ENCODE peak calls at places on chromosomes 3 and 15, in nine cellular contexts. S is vagina, X is tibial nerve, W is HepG2, K is Peyer's patch, C is right lobe of liver, Y is uterus, D is stomach, T is A549. B is an unnamed sample.

GRCh38 chr3:126358038-126358815 is 1.0 kb upstream of the KLF15 start:
- DNase-seq in S (no peak), X (peak; percentile 17), W (no peak), K (peak; percentile 30), C (peak; percentile 88), Y (no peak), D (no peak), T (no peak), B (no peak)

GRCh38 chr3:111252795-111253194 is 181.2 kb downstream of the NECTIN3 start:
- DNase-seq in S (no peak), X (no peak), W (no peak), K (no peak), C (no peak), Y (no peak), D (no peak), T (no peak), B (no peak)

GRCh38 chr15:40379853-40380252 is 2.7 kb upstream of the KNSTRN start:
- DNase-seq in S (no peak), X (peak; percentile 35), W (peak; percentile 41), K (no peak), C (peak; percentile 82), Y (no peak), D (peak; percentile 62), T (peak; percentile 55), B (peak; percentile 64)

GRCh38 chr3:98343647-98344507 is 9.8 kb upstream of the OR5K4 start:
- DNase-seq in S (no peak), X (no peak), W (peak; percentile 62), K (no peak), C (no peak), Y (no peak), D (no peak), T (peak; percentile 24), B (no peak)

GRCh38 chr3:100825574-100825973 is 116.3 kb downstream of the TFG start:
- DNase-seq in S (no peak), X (no peak), W (no peak), K (no peak), C (no peak), Y (no peak), D (no peak), T (no peak), B (no peak)

GRCh38 chr3:171284308-171285075 is 175.7 kb downstream of the TNIK start:
- DNase-seq in S (no peak), X (peak; percentile 17), W (no peak), K (no peak), C (no peak), Y (peak; percentile 39), D (no peak), T (peak; percentile 43), B (no peak)

GRCh38 chr3:159919873-159920272 is 68.8 kb upstream of the IL12A start:
- DNase-seq in S (no peak), X (no peak), W (no peak), K (no peak), C (no peak), Y (no peak), D (no peak), T (no peak), B (no peak)

GRCh38 chr3:5754602-5755001 is 567.1 kb downstream of the EDEM1 start:
- DNase-seq in S (no peak), X (no peak), W (no peak), K (no peak), C (no peak), Y (no peak), D (no peak), T (no peak), B (no peak)

GRCh38 chr3:184485256-184485655 is 76.3 kb upstream of the EPHB3 start:
- DNase-seq in S (no peak), X (no peak), W (no peak), K (no peak), C (no peak), Y (no peak), D (no peak), T (no peak), B (no peak)

GRCh38 chr3:174951023-174951422 is 91.9 kb downstream of the NAALADL2 start:
- DNase-seq in S (no peak), X (no peak), W (no peak), K (no peak), C (no peak), Y (no peak), D (no peak), T (no peak), B (no peak)

GRCh38 chr3:101635345-101635744 is 41.6 kb downstream of the ZBTB11 start:
- DNase-seq in S (no peak), X (no peak), W (no peak), K (no peak), C (no peak), Y (no peak), D (no peak), T (no peak), B (no peak)

GRCh38 chr3:128054363-128054762 is 2.1 kb downstream of the SEC61A1 start:
- DNase-seq in S (no peak), X (no peak), W (no peak), K (no peak), C (no peak), Y (no peak), D (no peak), T (no peak), B (no peak)

GRCh38 chr3:53570709-53571108 is 76.3 kb downstream of the CACNA1D start:
- DNase-seq in S (no peak), X (no peak), W (no peak), K (no peak), C (no peak), Y (no peak), D (peak; percentile 53), T (peak; percentile 4), B (no peak)

GRCh38 chr3:189563841-189564563 is 67.2 kb upstream of the TP63 start:
- DNase-seq in S (no peak), X (no peak), W (no peak), K (no peak), C (no peak), Y (no peak), D (no peak), T (no peak), B (no peak)

GRCh38 chr3:49387721-49388120 is 24.1 kb downstream of the RHOA start:
- DNase-seq in S (no peak), X (no peak), W (no peak), K (no peak), C (no peak), Y (no peak), D (no peak), T (no peak), B (no peak)

GRCh38 chr3:195102609-195103467 is 168.1 kb downstream of the XXYLT1 start:
- DNase-seq in S (no peak), X (no peak), W (no peak), K (peak; percentile 62), C (no peak), Y (peak; percentile 47), D (no peak), T (peak; percentile 50), B (no peak)

DNA sequence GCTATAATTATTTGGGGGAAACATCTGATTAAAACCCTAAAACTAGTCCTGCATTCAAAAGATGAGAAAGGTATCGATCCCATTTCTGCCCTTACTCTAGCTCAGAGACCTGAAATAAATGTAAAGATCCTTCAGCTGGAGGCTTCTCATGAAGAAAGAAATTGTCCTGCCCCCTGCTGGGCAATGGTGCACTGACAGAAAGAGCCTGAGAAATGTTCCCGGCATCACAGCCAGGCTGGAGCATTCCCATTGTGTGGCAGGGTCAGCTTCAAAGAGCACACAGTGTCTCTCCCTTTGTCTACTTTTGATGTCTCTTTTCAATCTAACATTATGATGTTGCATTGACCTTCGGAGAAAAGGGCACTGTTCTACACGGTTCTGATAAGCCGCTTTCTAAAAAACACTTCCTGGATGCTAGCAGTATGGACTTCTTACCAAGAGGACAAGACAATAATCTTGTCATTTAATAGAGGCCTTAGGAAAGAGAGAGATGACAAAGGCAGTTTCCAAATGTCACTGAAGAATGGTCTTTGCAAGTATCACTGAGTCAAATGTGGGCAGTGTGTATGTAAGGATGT is 287.5 kb downstream of the MAGI1 start:
- DNase-seq in S (no peak), X (peak; percentile 14), W (peak; percentile 47), K (peak; percentile 65), C (peak; percentile 53), Y (no peak), D (peak; percentile 40), T (peak; percentile 10), B (no peak)
- TF ChIP-seq POLR2A in S (no peak), X (no peak), W (no peak), K (no peak), C (no peak), Y (no peak), D (no peak), T (no peak), B (no peak)

DNA sequence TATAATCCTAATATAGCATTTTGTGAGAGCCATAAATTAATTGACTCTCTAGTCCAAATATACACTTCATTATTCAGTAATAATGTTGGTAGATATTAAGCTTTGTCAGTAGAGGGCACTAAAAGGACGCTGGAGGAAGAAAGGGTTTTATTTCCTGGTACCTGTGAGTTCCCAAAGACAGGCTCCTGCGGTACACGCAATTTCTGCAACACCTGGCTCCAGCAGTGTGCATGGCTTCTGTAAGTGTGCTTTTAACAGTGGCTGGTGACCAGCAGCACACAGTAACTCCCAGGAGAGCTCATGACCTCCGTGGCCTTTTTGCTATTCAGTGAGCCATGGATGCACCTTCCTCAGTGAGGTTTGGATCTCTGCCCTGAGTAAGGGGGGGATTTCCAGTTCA is 338.3 kb upstream of the ZNF385D start:
- DNase-seq in S (no peak), X (no peak), W (peak; percentile 23), K (no peak), C (peak; percentile 75), Y (no peak), D (no peak), T (peak; percentile 6), B (no peak)
- TF ChIP-seq CTCF in S (no peak), X (no peak), W (peak; percentile 67), K (peak; percentile 54), C (peak; percentile 61), Y (no peak), D (no peak), T (peak; percentile 43), B (no peak)

GRCh38 chr15:48031973-48032372 is 88.8 kb upstream of the SLC24A5 start:
- DNase-seq in S (no peak), X (no peak), W (no peak), K (no peak), C (no peak), Y (no peak), D (no peak), T (no peak), B (no peak)
- H3K4me3 ChIP-seq in S (no peak overlapping the region), X (no peak overlapping the region), W (no peak overlapping the region), K (no peak overlapping the region), C (no peak overlapping the region), Y (no peak overlapping the region), D (no peak overlapping the region), T (no peak overlapping the region), B (no peak overlapping the region)

DNA sequence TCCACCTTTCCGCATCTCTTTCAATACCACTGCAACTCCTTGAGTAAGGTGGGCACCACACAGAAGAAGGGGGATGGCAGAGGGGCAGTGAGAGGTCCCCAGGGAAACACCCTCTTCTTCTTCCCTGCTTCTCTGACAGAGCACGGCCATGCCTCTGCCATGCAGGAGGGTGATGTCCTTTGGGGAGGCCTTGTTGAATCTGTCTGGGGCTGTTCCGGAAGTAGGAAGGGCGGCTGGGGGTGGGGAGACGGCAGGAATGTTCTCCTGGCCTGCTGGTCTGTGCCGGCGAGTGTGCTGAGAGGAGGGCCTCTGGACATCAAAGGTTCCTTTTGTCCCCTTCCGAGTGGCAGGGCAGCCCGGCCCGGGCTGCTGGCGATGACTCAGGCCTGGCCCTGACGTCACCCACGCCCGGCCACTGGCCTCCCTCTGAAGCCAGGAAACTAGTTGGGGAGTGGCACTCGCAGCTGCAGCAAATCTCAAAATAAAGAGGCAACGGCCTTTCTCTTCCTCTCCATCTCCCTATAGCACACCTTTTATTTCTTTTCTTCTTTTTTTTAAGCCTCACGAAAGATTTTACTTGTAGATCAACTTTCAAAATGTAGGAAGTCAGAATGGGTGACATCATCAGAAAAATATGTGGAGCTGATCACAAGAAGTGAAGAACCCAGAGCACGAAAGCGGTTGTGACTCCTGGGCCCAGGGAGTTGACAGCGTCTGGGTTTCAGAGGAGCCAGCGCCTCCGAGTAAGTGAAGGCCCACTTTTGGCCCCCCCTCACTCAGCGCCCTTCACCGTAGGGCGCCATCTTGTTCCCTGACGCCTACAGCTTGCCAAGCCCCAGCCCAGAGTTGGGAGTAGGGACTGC is at the start of gene ZBTB38:
- DNase-seq in S (no peak), X (peak; percentile 85), W (peak; percentile 97), K (peak; percentile 92), C (peak; percentile 77), Y (peak; percentile 85), D (peak; percentile 93), T (peak; percentile 95), B (peak; percentile 96)
- TF ChIP-seq POLR2A in S (no peak), X (peak; percentile 87), W (peak; percentile 77), K (peak; percentile 13), C (peak; percentile 46), Y (peak; percentile 71), D (no peak), T (peak; percentile 34), B (no peak)

B was measured in lower leg skin.